ENCODE peak calls at places on chromosomes 12 and 14, in six cellular contexts. A, V, O, F, W and Z are unnamed samples.

GRCh38 chr14:23071975-23072539 is 14.7 kb upstream of the CDH24 start:
- DNase-seq in W (no peak), A (no peak), O (no peak), F (peak), V (no peak), Z (peak)

GRCh38 chr14:48243900-48244299 is 568.5 kb upstream of the MDGA2 start:
- DNase-seq in F (no peak), W (no peak), V (no peak), A (no peak), O (no peak), Z (no peak)

GRCh38 chr14:85546390-85546789 is 16.4 kb downstream of the FLRT2 start:
- DNase-seq in F (no peak), W (no peak), A (no peak), O (no peak), V (no peak), Z (no peak)

GRCh38 chr14:102020058-102020971 is 55.9 kb downstream of the DYNC1H1 start:
- DNase-seq in F (no peak), W (peak), A (no peak), V (no peak), O (no peak), Z (no peak)

GRCh38 chr12:55703288-55703687 is 4.4 kb downstream of the ITGA7 start:
- DNase-seq in F (peak), V (no peak), O (no peak), A (no peak), W (no peak), Z (peak)

GRCh38 chr14:92649934-92650545 is 98.4 kb downstream of the LGMN start:
- DNase-seq in F (peak), O (no peak), W (no peak), V (no peak), A (peak), Z (peak)

GRCh38 chr14:96249016-96249415 is 7.0 kb upstream of the BDKRB1 start:
- DNase-seq in V (no peak), A (no peak), F (no peak), O (no peak), W (no peak), Z (no peak)

GRCh38 chr12:5232826-5233500 is 189.3 kb downstream of the KCNA5 start:
- DNase-seq in A (no peak), W (peak), O (no peak), F (no peak), V (no peak), Z (no peak)

GRCh38 chr12:78087363-78087675 is 256.6 kb downstream of the NAV3 start:
- DNase-seq in V (no peak), W (no peak), A (no peak), F (no peak), O (no peak), Z (no peak)

GRCh38 chr14:58747181-58747580 is 109.4 kb downstream of the DACT1 start:
- DNase-seq in V (no peak), W (no peak), A (no peak), F (peak), O (no peak), Z (no peak)

GRCh38 chr14:33432407-33433023 is 493.8 kb downstream of the NPAS3 start:
- DNase-seq in V (no peak), O (peak), W (peak), A (peak), F (peak), Z (peak)

GRCh38 chr12:104354167-104354867 is 50.8 kb downstream of the EID3 start:
- DNase-seq in O (no peak), F (no peak), A (no peak), W (no peak), V (no peak), Z (no peak)

DNA sequence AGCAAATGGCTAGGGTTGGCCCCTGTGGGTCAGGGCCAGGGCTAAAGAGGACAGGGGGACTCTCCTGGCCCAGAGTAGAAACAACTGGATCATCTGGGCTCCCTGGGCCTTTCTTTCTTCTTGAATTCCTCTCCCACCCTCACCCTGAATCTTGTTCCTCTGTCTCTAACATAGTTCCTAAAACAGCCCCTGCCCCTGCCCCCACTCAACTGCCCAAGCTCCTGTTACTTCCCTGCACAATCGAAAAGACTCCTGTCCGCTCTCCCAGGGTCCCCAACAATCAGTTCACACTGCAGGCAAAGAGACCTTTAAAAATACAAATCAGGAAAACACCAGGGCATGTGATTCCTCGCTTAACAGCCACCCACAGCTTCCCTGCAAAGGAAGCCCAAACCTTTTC is 18.0 kb upstream of the ANKRD33 start:
- DNase-seq in F (peak), A (no peak), V (no peak), O (no peak), W (no peak), Z (no peak)
- H3K4me3 ChIP-seq in F (no peak), A (no peak), V (peak), O (no peak), W (peak), Z (no peak)

DNA sequence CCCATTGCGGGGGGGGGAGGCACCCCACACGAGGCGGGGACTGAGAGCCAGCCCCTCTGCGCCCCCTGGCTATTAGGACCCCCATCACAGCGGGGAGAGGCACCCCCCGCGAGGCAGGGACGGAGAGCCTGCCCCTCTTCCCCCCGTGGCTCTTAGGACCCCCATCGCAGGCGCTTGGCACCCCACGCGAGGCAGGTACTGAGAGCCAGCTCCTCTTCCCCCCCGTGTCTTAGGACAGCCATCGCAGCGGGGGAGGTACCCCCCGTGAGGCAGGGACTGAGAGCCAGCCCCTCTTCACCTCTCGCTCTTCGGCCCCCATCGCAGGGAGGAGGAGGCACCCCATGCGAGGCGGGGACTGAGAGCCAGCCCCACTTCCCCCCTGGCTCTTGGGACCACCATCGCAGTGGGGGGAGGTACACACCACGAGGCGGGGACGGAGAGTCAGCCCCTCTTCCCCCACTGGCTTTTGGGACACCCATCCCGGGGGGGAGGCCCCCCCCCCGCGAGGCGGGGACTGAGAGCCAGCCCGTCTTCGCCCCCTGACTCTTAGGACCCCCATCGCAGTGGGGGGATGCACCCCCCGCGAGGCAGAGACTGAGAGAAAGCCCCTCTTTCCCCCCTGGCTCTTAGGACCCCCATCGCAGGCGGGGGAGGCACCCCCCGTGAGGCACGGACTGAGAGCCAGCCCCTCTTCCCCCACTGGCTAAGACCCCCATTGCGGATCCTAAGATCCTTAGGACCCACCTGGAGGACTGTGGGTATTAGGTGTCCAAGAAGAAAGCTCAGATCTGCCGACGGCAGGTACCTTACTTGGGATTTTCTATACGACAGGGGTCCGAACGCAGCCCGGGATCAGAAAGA is 198.6 kb upstream of the PZP start:
- DNase-seq in A (no peak), W (no peak), F (no peak), V (no peak), O (no peak), Z (no peak)
- H3K4me3 ChIP-seq in A (no peak), W (no peak), F (no peak), V (peak), O (no peak), Z (no peak)

DNA sequence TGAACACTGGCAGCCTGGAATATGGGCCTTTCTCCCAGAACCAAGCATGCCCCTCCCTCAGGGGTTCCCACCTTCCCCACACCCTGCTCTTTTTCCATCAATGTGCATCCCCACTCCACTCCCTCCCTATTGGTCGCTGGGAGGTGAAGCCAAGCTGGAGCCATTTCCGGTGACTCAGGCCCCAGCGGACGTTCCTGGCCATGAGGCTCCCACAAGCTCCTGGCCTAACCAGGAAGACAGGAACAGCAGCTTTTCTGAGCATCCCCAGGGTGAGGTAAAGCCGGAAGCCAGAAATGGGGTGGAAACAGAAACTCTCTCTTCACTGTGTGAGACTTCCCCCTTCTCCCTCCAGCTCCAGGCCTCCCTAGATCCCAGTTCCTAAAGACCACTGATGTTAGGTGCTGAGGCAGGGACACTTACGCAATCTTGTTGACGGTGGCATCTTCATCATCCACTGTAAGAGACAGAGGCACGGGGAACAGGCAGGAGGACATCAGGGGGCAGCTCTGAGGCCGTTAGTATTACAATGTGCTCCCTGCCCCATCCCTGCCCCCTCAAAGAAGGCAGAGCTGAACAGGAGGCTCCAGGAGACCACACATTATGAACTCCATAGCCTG is 5.0 kb downstream of the LMBR1L start:
- DNase-seq in V (no peak), A (no peak), F (peak), W (no peak), O (no peak), Z (peak)
- H3K4me3 ChIP-seq in V (no peak), A (no peak), F (no peak), W (no peak), O (no peak), Z (no peak)

GRCh38 chr12:124607681-124608425 is 40.4 kb upstream of the NCOR2 start:
- DNase-seq in O (no peak), W (no peak), F (no peak), V (no peak), A (no peak), Z (no peak)

GRCh38 chr12:124610021-124610606 is 42.7 kb upstream of the NCOR2 start:
- DNase-seq in W (no peak), A (no peak), V (no peak), O (no peak), F (no peak), Z (no peak)

GRCh38 chr12:124609041-124609984 is 41.9 kb upstream of the NCOR2 start:
- DNase-seq in V (peak), O (peak), F (peak), W (no peak), A (peak), Z (peak)

GRCh38 chr12:124605869-124606774 is 38.7 kb upstream of the NCOR2 start:
- DNase-seq in V (no peak), O (no peak), W (no peak), A (no peak), F (no peak), Z (no peak)

DNA sequence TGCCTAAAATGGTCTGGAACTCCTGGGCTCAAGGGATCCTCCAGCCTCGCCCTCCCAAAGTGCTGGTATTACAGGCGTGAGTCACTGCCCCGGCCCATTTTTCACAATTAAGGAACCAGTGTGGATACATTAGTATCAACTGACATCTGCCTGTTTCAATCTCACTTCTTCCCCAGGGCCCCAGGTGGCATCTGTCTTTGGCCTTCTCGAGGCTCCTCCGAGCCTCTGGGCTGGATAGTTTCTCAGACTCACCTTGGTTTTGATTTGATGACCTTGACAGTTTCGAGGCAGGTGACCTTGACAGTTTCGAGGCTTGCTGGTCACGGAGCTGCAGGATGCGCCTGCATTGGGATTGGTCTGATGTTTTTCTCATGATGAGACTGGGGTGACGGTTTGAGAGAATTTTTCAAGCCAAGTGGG is 41.0 kb upstream of the NCOR2 start:
- DNase-seq in F (no peak), V (no peak), A (no peak), O (no peak), W (no peak), Z (no peak)
- H3K4me3 ChIP-seq in F (no peak), V (peak), A (no peak), O (no peak), W (no peak), Z (peak)

DNA sequence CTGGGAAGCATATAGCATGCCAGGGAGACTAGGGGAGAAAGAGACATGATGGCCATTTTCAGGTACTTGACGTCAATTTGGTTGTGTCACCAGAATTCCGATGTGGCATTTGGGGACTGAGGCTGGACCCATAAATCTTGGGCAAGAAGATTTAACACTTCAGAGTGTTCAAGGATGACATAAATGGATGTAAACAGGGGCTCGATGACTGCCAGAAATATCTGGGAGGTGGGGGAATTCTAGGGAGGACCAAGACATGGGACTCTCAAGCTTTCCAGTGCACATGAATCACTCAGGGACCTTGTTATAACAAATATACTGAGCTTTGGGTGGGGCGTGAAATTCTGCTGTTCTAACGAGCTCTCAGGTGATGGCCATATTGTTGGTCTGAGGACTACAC is 17.8 kb downstream of the HAL start:
- DNase-seq in W (no peak), O (no peak), A (no peak), F (no peak), V (no peak), Z (no peak)
- H3K4me3 ChIP-seq in W (no peak), O (no peak), A (no peak), F (no peak), V (no peak), Z (no peak)

GRCh38 chr14:65321370-65321875 is 91.1 kb upstream of the FUT8 start:
- DNase-seq in V (no peak), A (no peak), O (no peak), F (no peak), W (no peak), Z (no peak)

GRCh38 chr14:65320661-65321308 is 91.7 kb upstream of the FUT8 start:
- DNase-seq in A (no peak), O (no peak), V (no peak), W (no peak), F (no peak), Z (no peak)

GRCh38 chr14:65318636-65319506 is 93.7 kb upstream of the FUT8 start:
- DNase-seq in A (no peak), V (no peak), O (no peak), W (no peak), F (no peak), Z (no peak)
- H3K4me3 ChIP-seq in A (no peak), V (no peak), O (no peak), W (no peak), F (no peak), Z (no peak)

DNA sequence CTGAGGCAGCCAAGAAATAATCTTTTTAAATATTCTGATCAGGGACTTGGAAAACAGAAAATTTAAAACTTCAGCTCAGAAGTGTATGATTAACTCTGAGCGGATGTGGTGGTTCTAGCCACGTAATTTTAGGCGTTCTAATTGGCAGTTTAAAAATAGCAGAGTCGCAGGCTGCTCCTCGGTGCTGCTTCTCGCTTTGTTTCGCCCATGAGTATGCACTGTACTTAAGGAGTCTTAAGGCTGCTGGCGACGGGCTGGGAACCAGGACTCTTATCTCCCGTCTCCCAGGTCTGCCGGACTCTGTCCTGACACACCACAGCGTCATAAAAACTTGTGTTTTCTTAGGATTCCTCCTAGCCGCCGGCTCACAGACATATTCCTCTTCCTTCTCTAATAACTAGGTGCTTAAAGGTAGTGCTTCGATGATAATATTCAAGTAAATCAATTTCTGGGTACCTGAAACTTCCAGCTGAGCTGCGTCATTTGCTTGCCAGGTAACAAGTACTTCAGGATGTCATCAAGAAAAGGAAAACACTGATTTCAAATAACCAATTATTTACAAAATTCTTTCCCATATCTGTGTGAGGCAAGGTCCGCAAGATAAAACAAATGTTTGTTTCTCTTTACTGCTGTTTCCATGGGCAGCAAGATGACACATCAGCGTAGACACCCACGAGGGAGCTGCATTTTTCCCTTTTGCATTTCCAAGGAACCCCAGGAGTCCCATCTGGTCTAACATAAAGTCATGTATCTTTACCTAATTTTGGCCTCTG is 113.2 kb upstream of the PELI2 start:
- DNase-seq in A (peak), F (peak), O (peak), W (no peak), V (no peak), Z (no peak)
- H3K4me3 ChIP-seq in A (no peak), F (peak), O (peak), W (no peak), V (peak), Z (no peak)